ENCODE peak calls at places on chromosomes 12 and 14, in ten cellular contexts. One of them, this sample, is unnamed.

GRCh38 chr14:96126339-96126770 is 78.3 kb upstream of the BDKRB2 start:
- DNase-seq in CD4-positive, alpha-beta T cell: peak; percentile 14
- DNase-seq in iPS-NIHi11: no peak
- DNase-seq in right cardiac atrium: no peak
- DNase-seq in NCI-H187 treated with DMSO at 0.1 percent for 48 hours: no peak
- DNase-seq in naive B cell: peak; percentile 49
- DNase-seq in putamen: no peak
- DNase-seq in HCEC 1CT: no peak
- DNase-seq in activated T-helper 1 cell treated with Interleukin-2 at 50 U/mL for 16 hours: no peak
- DNase-seq in GM23338: no peak
- DNase-seq in this sample: no peak

GRCh38 chr14:101789222-101789621 is 27.7 kb downstream of the PPP2R5C start:
- DNase-seq in right cardiac atrium: peak; percentile 75
- DNase-seq in activated T-helper 1 cell treated with Interleukin-2 at 50 U/mL for 16 hours: no peak
- DNase-seq in GM23338: no peak
- DNase-seq in CD4-positive, alpha-beta T cell: no peak
- DNase-seq in iPS-NIHi11: no peak
- DNase-seq in HCEC 1CT: no peak
- DNase-seq in naive B cell: no peak
- DNase-seq in NCI-H187 treated with DMSO at 0.1 percent for 48 hours: no peak
- DNase-seq in putamen: no peak
- DNase-seq in this sample: no peak

GRCh38 chr12:132399092-132400010 is 70.0 kb upstream of the GALNT9 start:
- DNase-seq in activated T-helper 1 cell treated with Interleukin-2 at 50 U/mL for 16 hours: no peak
- DNase-seq in NCI-H187 treated with DMSO at 0.1 percent for 48 hours: no peak
- DNase-seq in GM23338: no peak
- DNase-seq in HCEC 1CT: no peak
- DNase-seq in naive B cell: no peak
- DNase-seq in CD4-positive, alpha-beta T cell: no peak
- DNase-seq in putamen: no peak
- DNase-seq in right cardiac atrium: peak; percentile 35
- DNase-seq in iPS-NIHi11: no peak
- DNase-seq in this sample: no peak

GRCh38 chr12:130070017-130070653 is 92.1 kb upstream of the FZD10 start:
- DNase-seq in CD4-positive, alpha-beta T cell: no peak
- DNase-seq in activated T-helper 1 cell treated with Interleukin-2 at 50 U/mL for 16 hours: no peak
- DNase-seq in NCI-H187 treated with DMSO at 0.1 percent for 48 hours: no peak
- DNase-seq in HCEC 1CT: no peak
- DNase-seq in right cardiac atrium: peak; percentile 63
- DNase-seq in naive B cell: no peak
- DNase-seq in GM23338: no peak
- DNase-seq in putamen: peak; percentile 58
- DNase-seq in iPS-NIHi11: peak; percentile 28
- DNase-seq in this sample: no peak

GRCh38 chr12:6192604-6193380 is 7.4 kb upstream of the CD9 start:
- DNase-seq in GM23338: no peak
- DNase-seq in CD4-positive, alpha-beta T cell: no peak
- DNase-seq in naive B cell: no peak
- DNase-seq in right cardiac atrium: peak; percentile 36
- DNase-seq in activated T-helper 1 cell treated with Interleukin-2 at 50 U/mL for 16 hours: no peak
- DNase-seq in HCEC 1CT: no peak
- DNase-seq in NCI-H187 treated with DMSO at 0.1 percent for 48 hours: no peak
- DNase-seq in putamen: no peak
- DNase-seq in iPS-NIHi11: no peak
- DNase-seq in this sample: no peak

GRCh38 chr12:132801741-132802140 is 26.9 kb downstream of the GOLGA3 start:
- DNase-seq in right cardiac atrium: peak; percentile 41
- DNase-seq in naive B cell: no peak
- DNase-seq in GM23338: no peak
- DNase-seq in iPS-NIHi11: no peak
- DNase-seq in NCI-H187 treated with DMSO at 0.1 percent for 48 hours: no peak
- DNase-seq in activated T-helper 1 cell treated with Interleukin-2 at 50 U/mL for 16 hours: no peak
- DNase-seq in putamen: no peak
- DNase-seq in CD4-positive, alpha-beta T cell: no peak
- DNase-seq in HCEC 1CT: no peak
- DNase-seq in this sample: no peak

GRCh38 chr14:59629384-59630158 is 53.0 kb upstream of the CCDC175 start:
- DNase-seq in naive B cell: no peak
- DNase-seq in NCI-H187 treated with DMSO at 0.1 percent for 48 hours: peak; percentile 85
- DNase-seq in HCEC 1CT: no peak
- DNase-seq in iPS-NIHi11: no peak
- DNase-seq in activated T-helper 1 cell treated with Interleukin-2 at 50 U/mL for 16 hours: no peak
- DNase-seq in GM23338: peak; percentile 24
- DNase-seq in putamen: peak; percentile 25
- DNase-seq in CD4-positive, alpha-beta T cell: no peak
- DNase-seq in right cardiac atrium: no peak
- DNase-seq in this sample: no peak

GRCh38 chr12:112130461-112130998 is 5.2 kb downstream of the TRAFD1 start:
- DNase-seq in NCI-H187 treated with DMSO at 0.1 percent for 48 hours: no peak
- DNase-seq in naive B cell: peak; percentile 57
- DNase-seq in activated T-helper 1 cell treated with Interleukin-2 at 50 U/mL for 16 hours: no peak
- DNase-seq in right cardiac atrium: no peak
- DNase-seq in putamen: no peak
- DNase-seq in CD4-positive, alpha-beta T cell: no peak
- DNase-seq in HCEC 1CT: no peak
- DNase-seq in iPS-NIHi11: no peak
- DNase-seq in GM23338: no peak
- DNase-seq in this sample: peak; percentile 42

GRCh38 chr14:105495101-105495989 is 4.3 kb downstream of the TEDC1 start:
- DNase-seq in NCI-H187 treated with DMSO at 0.1 percent for 48 hours: no peak
- DNase-seq in GM23338: no peak
- DNase-seq in naive B cell: no peak
- DNase-seq in HCEC 1CT: no peak
- DNase-seq in activated T-helper 1 cell treated with Interleukin-2 at 50 U/mL for 16 hours: no peak
- DNase-seq in putamen: no peak
- DNase-seq in iPS-NIHi11: no peak
- DNase-seq in right cardiac atrium: peak; percentile 57
- DNase-seq in CD4-positive, alpha-beta T cell: no peak
- DNase-seq in this sample: no peak

GRCh38 chr14:62209287-62209899 is 447.2 kb downstream of the SNAPC1 start:
- DNase-seq in GM23338: no peak
- DNase-seq in right cardiac atrium: no peak
- DNase-seq in putamen: no peak
- DNase-seq in NCI-H187 treated with DMSO at 0.1 percent for 48 hours: no peak
- DNase-seq in CD4-positive, alpha-beta T cell: no peak
- DNase-seq in activated T-helper 1 cell treated with Interleukin-2 at 50 U/mL for 16 hours: no peak
- DNase-seq in HCEC 1CT: peak; percentile 92
- DNase-seq in iPS-NIHi11: no peak
- DNase-seq in naive B cell: no peak
- DNase-seq in this sample: no peak

GRCh38 chr12:47634127-47634526 is 71.7 kb downstream of the RPAP3 start:
- DNase-seq in putamen: no peak
- DNase-seq in GM23338: no peak
- DNase-seq in naive B cell: no peak
- DNase-seq in right cardiac atrium: no peak
- DNase-seq in HCEC 1CT: no peak
- DNase-seq in CD4-positive, alpha-beta T cell: no peak
- DNase-seq in NCI-H187 treated with DMSO at 0.1 percent for 48 hours: no peak
- DNase-seq in activated T-helper 1 cell treated with Interleukin-2 at 50 U/mL for 16 hours: no peak
- DNase-seq in iPS-NIHi11: no peak
- DNase-seq in this sample: no peak

GRCh38 chr12:65609359-65609771 is 214.9 kb upstream of the HMGA2 start:
- DNase-seq in iPS-NIHi11: peak; percentile 19
- DNase-seq in naive B cell: no peak
- DNase-seq in HCEC 1CT: peak; percentile 99
- DNase-seq in activated T-helper 1 cell treated with Interleukin-2 at 50 U/mL for 16 hours: no peak
- DNase-seq in GM23338: no peak
- DNase-seq in right cardiac atrium: no peak
- DNase-seq in NCI-H187 treated with DMSO at 0.1 percent for 48 hours: no peak
- DNase-seq in putamen: no peak
- DNase-seq in CD4-positive, alpha-beta T cell: no peak
- DNase-seq in this sample: no peak

GRCh38 chr12:54125950-54126695 is 62.7 kb downstream of the SMUG1 start:
- DNase-seq in activated T-helper 1 cell treated with Interleukin-2 at 50 U/mL for 16 hours: no peak
- DNase-seq in GM23338: peak; percentile 39
- DNase-seq in iPS-NIHi11: no peak
- DNase-seq in right cardiac atrium: peak; percentile 69
- DNase-seq in NCI-H187 treated with DMSO at 0.1 percent for 48 hours: no peak
- DNase-seq in putamen: peak; percentile 16
- DNase-seq in naive B cell: no peak
- DNase-seq in CD4-positive, alpha-beta T cell: no peak
- DNase-seq in HCEC 1CT: no peak
- DNase-seq in this sample: no peak

GRCh38 chr12:91892081-91892855 is 253.4 kb downstream of the BTG1 start:
- DNase-seq in activated T-helper 1 cell treated with Interleukin-2 at 50 U/mL for 16 hours: no peak
- DNase-seq in right cardiac atrium: no peak
- DNase-seq in iPS-NIHi11: no peak
- DNase-seq in GM23338: no peak
- DNase-seq in HCEC 1CT: no peak
- DNase-seq in naive B cell: no peak
- DNase-seq in NCI-H187 treated with DMSO at 0.1 percent for 48 hours: no peak
- DNase-seq in putamen: no peak
- DNase-seq in CD4-positive, alpha-beta T cell: no peak
- DNase-seq in this sample: no peak

GRCh38 chr12:11765421-11765816 is 115.9 kb downstream of the ETV6 start:
- DNase-seq in right cardiac atrium: no peak
- DNase-seq in NCI-H187 treated with DMSO at 0.1 percent for 48 hours: no peak
- DNase-seq in naive B cell: no peak
- DNase-seq in CD4-positive, alpha-beta T cell: no peak
- DNase-seq in iPS-NIHi11: no peak
- DNase-seq in activated T-helper 1 cell treated with Interleukin-2 at 50 U/mL for 16 hours: no peak
- DNase-seq in putamen: no peak
- DNase-seq in HCEC 1CT: no peak
- DNase-seq in GM23338: no peak
- DNase-seq in this sample: no peak

GRCh38 chr12:6384499-6385436 is 806 bp downstream of the LTBR start:
- DNase-seq in iPS-NIHi11: no peak
- DNase-seq in naive B cell: no peak
- DNase-seq in CD4-positive, alpha-beta T cell: no peak
- DNase-seq in right cardiac atrium: peak; percentile 69
- DNase-seq in putamen: no peak
- DNase-seq in GM23338: no peak
- DNase-seq in activated T-helper 1 cell treated with Interleukin-2 at 50 U/mL for 16 hours: no peak
- DNase-seq in NCI-H187 treated with DMSO at 0.1 percent for 48 hours: no peak
- DNase-seq in HCEC 1CT: no peak
- DNase-seq in this sample: no peak

GRCh38 chr12:55849616-55850015 is 6.9 kb upstream of the MMP19 start:
- DNase-seq in iPS-NIHi11: no peak
- DNase-seq in GM23338: no peak
- DNase-seq in HCEC 1CT: no peak
- DNase-seq in NCI-H187 treated with DMSO at 0.1 percent for 48 hours: no peak
- DNase-seq in activated T-helper 1 cell treated with Interleukin-2 at 50 U/mL for 16 hours: no peak
- DNase-seq in putamen: no peak
- DNase-seq in naive B cell: no peak
- DNase-seq in CD4-positive, alpha-beta T cell: no peak
- DNase-seq in right cardiac atrium: no peak
- DNase-seq in this sample: no peak

GRCh38 chr14:54881761-54882401 is 20.7 kb downstream of the GCH1 start:
- DNase-seq in HCEC 1CT: peak; percentile 18
- DNase-seq in putamen: no peak
- DNase-seq in right cardiac atrium: no peak
- DNase-seq in naive B cell: peak; percentile 34
- DNase-seq in CD4-positive, alpha-beta T cell: no peak
- DNase-seq in activated T-helper 1 cell treated with Interleukin-2 at 50 U/mL for 16 hours: no peak
- DNase-seq in GM23338: no peak
- DNase-seq in iPS-NIHi11: no peak
- DNase-seq in NCI-H187 treated with DMSO at 0.1 percent for 48 hours: no peak
- DNase-seq in this sample: peak; percentile 45